ENCODE peak calls at places on chromosome 4, in four cellular contexts. L, H, T and A are unnamed samples. For H3K27me3 and H3K4me1, the result is how much of the 10 kb centered on the place peaks cover.

GRCh38 chr4:147828361-147828760 is 96.5 kb downstream of the ARHGAP10 start:
- DNase-seq in L (no peak), H (no peak), T (no peak), A (no peak)

GRCh38 chr4:122639181-122639580 is 18.3 kb upstream of the IL21 start:
- DNase-seq in L (no peak), H (no peak), T (no peak), A (no peak)

GRCh38 chr4:169615467-169616106 is 3.2 kb upstream of the NEK1 start:
- DNase-seq in L (no peak), H (no peak), T (no peak), A (no peak)

GRCh38 chr4:143424276-143424675 is 87.6 kb downstream of the GAB1 start:
- DNase-seq in L (no peak), H (no peak), T (no peak), A (no peak)

GRCh38 chr4:21879187-21879586 is 69.4 kb downstream of the KCNIP4 start:
- DNase-seq in L (no peak), H (no peak), T (no peak), A (no peak)

GRCh38 chr4:76984788-76985211 is 35.2 kb downstream of the SEPTIN11 start:
- DNase-seq in L (no peak), H (peak), T (no peak), A (no peak)

GRCh38 chr4:168886361-168886760 is 123.7 kb downstream of the CBR4 start:
- DNase-seq in L (no peak), H (no peak), T (no peak), A (no peak)

GRCh38 chr4:137651128-137651527 is 118.8 kb upstream of the PCDH18 start:
- DNase-seq in L (no peak), H (no peak), T (no peak), A (no peak)

GRCh38 chr4:22434895-22435294 is 81.0 kb downstream of the ADGRA3 start:
- DNase-seq in L (no peak), H (peak), T (no peak), A (no peak)

GRCh38 chr4:183362916-183363542 is 40.8 kb upstream of the CLDN24 start:
- DNase-seq in L (no peak), H (no peak), T (no peak), A (no peak)

GRCh38 chr4:2836391-2836859 is 7.2 kb upstream of the ADD1 start:
- DNase-seq in L (no peak), H (peak), T (peak), A (peak)

GRCh38 chr4:15586046-15586445 is 69.1 kb downstream of the FBXL5 start:
- DNase-seq in L (no peak), H (no peak), T (no peak), A (no peak)

GRCh38 chr4:15585331-15585730 is 69.8 kb downstream of the FBXL5 start:
- DNase-seq in L (no peak), H (no peak), T (no peak), A (no peak)

GRCh38 chr4:15587649-15588048 is 67.5 kb downstream of the FBXL5 start:
- DNase-seq in L (no peak), H (no peak), T (no peak), A (no peak)

DNA sequence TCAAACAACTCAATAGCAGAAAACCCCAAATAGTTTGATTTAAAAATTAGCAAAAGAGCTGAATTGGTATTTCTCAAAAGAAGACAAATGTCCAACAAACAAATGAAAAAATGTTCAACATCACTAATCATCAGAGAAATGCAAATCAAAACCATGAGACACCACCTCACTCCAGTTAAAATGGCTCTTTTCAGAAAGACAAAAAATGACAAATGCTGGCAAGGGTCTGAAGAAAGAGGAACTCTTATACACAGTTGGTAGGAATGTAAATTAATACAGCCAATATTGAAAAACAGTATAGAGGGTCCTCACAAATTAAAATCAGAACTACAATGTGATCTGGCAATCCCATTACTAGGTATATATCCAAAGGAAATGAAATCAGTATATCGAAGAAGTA is 70.4 kb downstream of the FBXL5 start:
- DNase-seq in L (no peak), H (no peak), T (no peak), A (no peak)
- H3K27me3 ChIP-seq in L (under half), H (under half), T (under half), A (under half)

DNA sequence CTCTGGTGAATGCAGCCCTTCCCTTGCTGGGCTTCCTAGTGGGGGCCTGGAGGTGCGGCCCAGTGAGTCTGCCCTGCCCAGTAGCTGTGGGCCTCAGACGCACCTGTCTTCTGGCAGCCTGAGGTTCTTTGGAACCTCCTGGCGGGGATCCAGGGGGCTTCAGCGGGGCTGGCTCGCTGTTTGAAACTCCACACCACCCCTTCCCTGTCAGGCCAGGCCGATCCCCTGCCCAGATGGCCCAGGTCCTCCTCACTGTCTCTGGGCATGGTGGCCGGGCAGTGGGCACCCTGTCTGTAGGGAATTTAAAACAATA is 10.7 kb upstream of the NKX1-1 start:
- DNase-seq in L (peak), H (peak), T (peak), A (peak)
- H3K4me1 ChIP-seq in L (under half), H (under half), T (under half), A (under half)

GRCh38 chr4:152243890-152244595 is 291.8 kb downstream of the FBXW7 start:
- DNase-seq in L (no peak), H (peak), T (no peak), A (no peak)
- H3K27me3 ChIP-seq in L (under half), H (under half), T (under half), A (under half)

DNA sequence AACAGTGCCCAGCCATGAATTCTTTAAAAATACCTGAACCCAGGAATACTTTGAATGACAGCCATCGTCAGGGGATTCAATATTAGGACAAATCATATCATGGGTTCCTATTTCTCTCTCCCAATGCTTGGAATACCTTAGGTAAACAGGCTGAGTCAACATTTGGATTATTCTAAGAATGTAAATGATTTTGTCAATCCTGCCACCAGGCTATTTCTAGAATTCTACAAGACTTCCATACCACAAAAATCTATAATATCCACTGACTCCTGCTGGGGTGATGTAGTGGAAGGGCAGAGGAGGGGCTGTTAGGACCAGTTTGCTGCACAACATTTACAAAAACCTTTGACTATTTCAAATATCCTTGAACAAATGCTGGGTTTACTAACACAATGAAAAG is 65.2 kb downstream of the IGFBP7 start:
- DNase-seq in L (no peak), H (no peak), T (no peak), A (no peak)
- H3K4me1 ChIP-seq in L (under half), H (under half), T (under half), A (under half)

GRCh38 chr4:17851921-17852320 is 41.1 kb downstream of the NCAPG start:
- DNase-seq in L (no peak), H (no peak), T (no peak), A (no peak)
- H3K27me3 ChIP-seq in L (under half), H (under half), T (under half), A (under half)

DNA sequence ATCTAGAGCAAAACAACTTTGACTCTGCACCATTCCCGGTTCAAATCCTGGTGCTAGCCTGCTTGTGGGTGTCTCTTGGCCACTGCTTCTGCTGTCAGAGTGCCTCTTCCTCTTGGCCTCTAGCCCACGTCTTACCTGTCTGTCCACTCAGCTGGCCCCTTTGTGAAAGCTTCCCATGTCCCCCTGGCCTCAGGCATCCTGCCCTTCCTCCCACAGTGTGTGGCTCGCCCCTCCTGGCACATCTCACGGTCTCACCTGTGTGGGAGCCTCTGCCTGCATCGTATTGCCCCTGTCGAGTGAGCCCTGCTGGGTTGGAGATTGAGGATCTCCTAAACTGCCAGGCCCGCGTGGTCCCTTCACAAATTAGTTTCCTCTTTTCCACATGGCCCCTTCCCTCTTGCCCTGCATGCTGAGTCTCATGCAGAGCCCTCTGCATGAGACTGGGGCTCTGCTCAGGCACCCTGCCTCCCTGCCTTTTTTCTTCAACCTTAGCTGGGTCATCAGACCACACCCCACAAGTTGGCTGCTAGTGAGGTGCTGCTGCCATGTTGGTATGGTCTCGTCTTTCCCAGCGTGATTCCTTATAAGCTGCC is 53.7 kb upstream of the TADA2B start:
- DNase-seq in L (no peak), H (no peak), T (no peak), A (no peak)
- H3K4me1 ChIP-seq in L (half or more), H (under half), T (half or more), A (half or more)

GRCh38 chr4:573122-573892 is 2.8 kb downstream of the TMEM271 start:
- DNase-seq in L (no peak), H (peak), T (no peak), A (no peak)

GRCh38 chr4:569958-570667 is 6.0 kb downstream of the TMEM271 start:
- DNase-seq in L (no peak), H (peak), T (no peak), A (no peak)

GRCh38 chr4:570754-571153 is 5.3 kb downstream of the TMEM271 start:
- DNase-seq in L (no peak), H (no peak), T (no peak), A (no peak)

GRCh38 chr4:572594-572993 is 3.5 kb downstream of the TMEM271 start:
- DNase-seq in L (no peak), H (peak), T (no peak), A (no peak)

GRCh38 chr4:571838-572572 is 4.1 kb downstream of the TMEM271 start:
- DNase-seq in L (peak), H (peak), T (no peak), A (peak)
- H3K27me3 ChIP-seq in L (half or more), H (under half), T (under half), A (under half)

GRCh38 chr4:156778606-156779005 is 193.0 kb downstream of the PDGFC start:
- DNase-seq in L (no peak), H (no peak), T (no peak), A (no peak)
- H3K4me1 ChIP-seq in L (under half), H (under half), T (under half), A (under half)

GRCh38 chr4:48475770-48476169 is 7.4 kb upstream of the SLC10A4 start:
- DNase-seq in L (no peak), H (peak), T (no peak), A (no peak)
- H3K27me3 ChIP-seq in L (under half), H (under half), T (under half), A (under half)